ENCODE peak calls at places on chromosomes 5 and 9, in seven cellular contexts. One of them, this sample, is unnamed.

GRCh38 chr9:127589955-127590370 is 22.1 kb upstream of the STXBP1 start:
- DNase-seq in HuH-7.5: peak
- DNase-seq in stimulated activated CD4-positive, alpha-beta T cell treated with anti-CD3 and anti-CD28 coated beads, Interleukin-4, amount 100 ng/mL, for 48 hours: no peak
- DNase-seq in mucosa of gallbladder: peak
- DNase-seq in right cardiac atrium: peak
- DNase-seq in ELF-1: peak
- DNase-seq in CD4-positive, alpha-beta T cell: no peak
- DNase-seq in this sample: peak

GRCh38 chr9:36793277-36793676 is 220.6 kb downstream of the MELK start:
- DNase-seq in stimulated activated CD4-positive, alpha-beta T cell treated with anti-CD3 and anti-CD28 coated beads, Interleukin-4, amount 100 ng/mL, for 48 hours: no peak
- DNase-seq in CD4-positive, alpha-beta T cell: no peak
- DNase-seq in ELF-1: peak
- DNase-seq in right cardiac atrium: no peak
- DNase-seq in HuH-7.5: no peak
- DNase-seq in mucosa of gallbladder: no peak
- DNase-seq in this sample: no peak

GRCh38 chr9:128947423-128948310 is at the start of the genes DOLK and NUP188:
- DNase-seq in HuH-7.5: peak
- DNase-seq in right cardiac atrium: peak
- DNase-seq in stimulated activated CD4-positive, alpha-beta T cell treated with anti-CD3 and anti-CD28 coated beads, Interleukin-4, amount 100 ng/mL, for 48 hours: peak
- DNase-seq in mucosa of gallbladder: peak
- DNase-seq in ELF-1: peak
- DNase-seq in CD4-positive, alpha-beta T cell: peak
- DNase-seq in this sample: peak

GRCh38 chr9:97411789-97412627 is at the start of gene TDRD7:
- DNase-seq in HuH-7.5: peak
- DNase-seq in right cardiac atrium: peak
- DNase-seq in CD4-positive, alpha-beta T cell: peak
- DNase-seq in stimulated activated CD4-positive, alpha-beta T cell treated with anti-CD3 and anti-CD28 coated beads, Interleukin-4, amount 100 ng/mL, for 48 hours: peak
- DNase-seq in mucosa of gallbladder: peak
- DNase-seq in ELF-1: peak
- DNase-seq in this sample: peak

GRCh38 chr5:73376618-73377170 is 71.9 kb downstream of the FOXD1 start:
- DNase-seq in right cardiac atrium: no peak
- DNase-seq in HuH-7.5: no peak
- DNase-seq in mucosa of gallbladder: no peak
- DNase-seq in stimulated activated CD4-positive, alpha-beta T cell treated with anti-CD3 and anti-CD28 coated beads, Interleukin-4, amount 100 ng/mL, for 48 hours: no peak
- DNase-seq in ELF-1: no peak
- DNase-seq in CD4-positive, alpha-beta T cell: no peak
- DNase-seq in this sample: no peak

GRCh38 chr5:140299056-140299455 is 3.8 kb downstream of the PFDN1 start:
- DNase-seq in right cardiac atrium: no peak
- DNase-seq in stimulated activated CD4-positive, alpha-beta T cell treated with anti-CD3 and anti-CD28 coated beads, Interleukin-4, amount 100 ng/mL, for 48 hours: no peak
- DNase-seq in HuH-7.5: no peak
- DNase-seq in CD4-positive, alpha-beta T cell: no peak
- DNase-seq in ELF-1: no peak
- DNase-seq in mucosa of gallbladder: no peak
- DNase-seq in this sample: no peak

GRCh38 chr9:18568969-18569368 is 95.0 kb downstream of the ADAMTSL1 start:
- DNase-seq in right cardiac atrium: no peak
- DNase-seq in HuH-7.5: no peak
- DNase-seq in CD4-positive, alpha-beta T cell: no peak
- DNase-seq in ELF-1: no peak
- DNase-seq in mucosa of gallbladder: no peak
- DNase-seq in stimulated activated CD4-positive, alpha-beta T cell treated with anti-CD3 and anti-CD28 coated beads, Interleukin-4, amount 100 ng/mL, for 48 hours: no peak
- DNase-seq in this sample: no peak

GRCh38 chr5:116071211-116071610 is 13.6 kb upstream of the COMMD10 start:
- DNase-seq in HuH-7.5: no peak
- DNase-seq in ELF-1: no peak
- DNase-seq in mucosa of gallbladder: no peak
- DNase-seq in right cardiac atrium: no peak
- DNase-seq in CD4-positive, alpha-beta T cell: no peak
- DNase-seq in stimulated activated CD4-positive, alpha-beta T cell treated with anti-CD3 and anti-CD28 coated beads, Interleukin-4, amount 100 ng/mL, for 48 hours: no peak
- DNase-seq in this sample: no peak

GRCh38 chr9:93183663-93184438 is at the start of gene WNK2:
- DNase-seq in ELF-1: peak
- DNase-seq in CD4-positive, alpha-beta T cell: peak
- DNase-seq in stimulated activated CD4-positive, alpha-beta T cell treated with anti-CD3 and anti-CD28 coated beads, Interleukin-4, amount 100 ng/mL, for 48 hours: no peak
- DNase-seq in HuH-7.5: peak
- DNase-seq in mucosa of gallbladder: no peak
- DNase-seq in right cardiac atrium: no peak
- DNase-seq in this sample: peak

GRCh38 chr5:148586796-148587195 is 67.5 kb downstream of the HTR4 start:
- DNase-seq in ELF-1: no peak
- DNase-seq in stimulated activated CD4-positive, alpha-beta T cell treated with anti-CD3 and anti-CD28 coated beads, Interleukin-4, amount 100 ng/mL, for 48 hours: no peak
- DNase-seq in mucosa of gallbladder: no peak
- DNase-seq in right cardiac atrium: no peak
- DNase-seq in CD4-positive, alpha-beta T cell: no peak
- DNase-seq in HuH-7.5: no peak
- DNase-seq in this sample: no peak

GRCh38 chr9:82681809-82682208 is 381.1 kb downstream of the RASEF start:
- DNase-seq in CD4-positive, alpha-beta T cell: no peak
- DNase-seq in right cardiac atrium: no peak
- DNase-seq in ELF-1: no peak
- DNase-seq in mucosa of gallbladder: no peak
- DNase-seq in stimulated activated CD4-positive, alpha-beta T cell treated with anti-CD3 and anti-CD28 coated beads, Interleukin-4, amount 100 ng/mL, for 48 hours: no peak
- DNase-seq in HuH-7.5: no peak
- DNase-seq in this sample: no peak

GRCh38 chr5:96391921-96392320 is 41.1 kb downstream of the PCSK1 start:
- DNase-seq in HuH-7.5: no peak
- DNase-seq in ELF-1: no peak
- DNase-seq in mucosa of gallbladder: no peak
- DNase-seq in stimulated activated CD4-positive, alpha-beta T cell treated with anti-CD3 and anti-CD28 coated beads, Interleukin-4, amount 100 ng/mL, for 48 hours: no peak
- DNase-seq in CD4-positive, alpha-beta T cell: no peak
- DNase-seq in right cardiac atrium: no peak
- DNase-seq in this sample: no peak

GRCh38 chr9:38053697-38054461 is 15.1 kb downstream of the SHB start:
- DNase-seq in mucosa of gallbladder: no peak
- DNase-seq in ELF-1: no peak
- DNase-seq in CD4-positive, alpha-beta T cell: no peak
- DNase-seq in stimulated activated CD4-positive, alpha-beta T cell treated with anti-CD3 and anti-CD28 coated beads, Interleukin-4, amount 100 ng/mL, for 48 hours: no peak
- DNase-seq in HuH-7.5: no peak
- DNase-seq in right cardiac atrium: no peak
- DNase-seq in this sample: no peak

GRCh38 chr9:101229606-101230005 is 155.2 kb downstream of the BAAT start:
- DNase-seq in right cardiac atrium: no peak
- DNase-seq in HuH-7.5: no peak
- DNase-seq in mucosa of gallbladder: no peak
- DNase-seq in CD4-positive, alpha-beta T cell: no peak
- DNase-seq in ELF-1: no peak
- DNase-seq in stimulated activated CD4-positive, alpha-beta T cell treated with anti-CD3 and anti-CD28 coated beads, Interleukin-4, amount 100 ng/mL, for 48 hours: no peak
- DNase-seq in this sample: no peak

GRCh38 chr5:95988094-95988493 is 26.4 kb upstream of the ELL2 start:
- DNase-seq in HuH-7.5: no peak
- DNase-seq in CD4-positive, alpha-beta T cell: no peak
- DNase-seq in stimulated activated CD4-positive, alpha-beta T cell treated with anti-CD3 and anti-CD28 coated beads, Interleukin-4, amount 100 ng/mL, for 48 hours: no peak
- DNase-seq in ELF-1: no peak
- DNase-seq in right cardiac atrium: no peak
- DNase-seq in mucosa of gallbladder: no peak
- DNase-seq in this sample: no peak

GRCh38 chr9:567128-567745 is 274.3 kb upstream of the DMRT1 start:
- DNase-seq in HuH-7.5: no peak
- DNase-seq in mucosa of gallbladder: no peak
- DNase-seq in stimulated activated CD4-positive, alpha-beta T cell treated with anti-CD3 and anti-CD28 coated beads, Interleukin-4, amount 100 ng/mL, for 48 hours: no peak
- DNase-seq in CD4-positive, alpha-beta T cell: no peak
- DNase-seq in right cardiac atrium: no peak
- DNase-seq in ELF-1: no peak
- DNase-seq in this sample: no peak